ENCODE peak calls at places on chromosomes 7 and 10, in nine cellular contexts. I is astrocyte of the spinal cord; E is stimulated activated CD8-positive, alpha-beta memory T cell treated with anti-CD3 and anti-CD28 coated beads, Interleukin-15, amount 100 ng/mL, for 1 hour; Y is Caki2; P is T-helper 2 cell; W is B cell; A is effector memory CD8-positive, alpha-beta T cell; J is Calu3; U is GOT3. X is an unnamed sample.

GRCh38 chr7:149355390-149356048 is 93.5 kb downstream of the ZNF783 start:
- DNase-seq in I (no peak), E (no peak), Y (no peak), P (no peak), W (no peak), A (no peak), J (peak), U (no peak), X (peak)

GRCh38 chr10:91596821-91597396 is 36.0 kb downstream of the PPP1R3C start:
- DNase-seq in I (peak), E (no peak), Y (no peak), P (no peak), W (no peak), A (no peak), J (no peak), U (no peak), X (peak)

GRCh38 chr7:102464577-102465280 is at the start of the genes ALKBH4 and LRWD1:
- DNase-seq in I (peak), E (peak), Y (peak), P (peak), W (peak), A (peak), J (peak), U (peak), X (peak)

GRCh38 chr7:87564290-87564963 is 36.3 kb downstream of the ABCB1 start:
- DNase-seq in I (no peak), E (no peak), Y (peak), P (no peak), W (peak), A (peak), J (peak), U (no peak), X (no peak)

GRCh38 chr7:65404020-65404419 is 30.4 kb downstream of the ZNF92 start:
- DNase-seq in I (no peak), E (no peak), Y (peak), P (no peak), W (no peak), A (no peak), J (no peak), U (no peak), X (no peak)

GRCh38 chr7:89988070-89988469 is 166.2 kb upstream of the STEAP1 start:
- DNase-seq in I (no peak), E (no peak), Y (no peak), P (no peak), W (no peak), A (no peak), J (no peak), U (no peak), X (no peak)

GRCh38 chr10:112744525-112744924 is 205.5 kb upstream of the TCF7L2 start:
- DNase-seq in I (no peak), E (no peak), Y (no peak), P (no peak), W (no peak), A (no peak), J (peak), U (no peak), X (no peak)

GRCh38 chr7:155344270-155344617 is 46.6 kb downstream of the INSIG1 start:
- DNase-seq in I (no peak), E (no peak), Y (no peak), P (no peak), W (peak), A (no peak), J (no peak), U (no peak), X (no peak)

GRCh38 chr10:126663880-126664279 is 6.6 kb downstream of the C10orf90 start:
- DNase-seq in I (peak), E (no peak), Y (no peak), P (no peak), W (no peak), A (no peak), J (no peak), U (peak), X (no peak)

GRCh38 chr10:36730316-36730715 is 395.1 kb upstream of the ANKRD30A start:
- DNase-seq in I (no peak), E (no peak), Y (no peak), P (no peak), W (no peak), A (no peak), J (no peak), U (no peak), X (no peak)

GRCh38 chr7:77479536-77480088 is 57.5 kb upstream of the PTPN12 start:
- DNase-seq in I (no peak), E (no peak), Y (no peak), P (no peak), W (no peak), A (no peak), J (no peak), U (no peak), X (no peak)

GRCh38 chr7:44685723-44686122 is 62.9 kb upstream of the ZMIZ2 start:
- DNase-seq in I (no peak), E (no peak), Y (no peak), P (no peak), W (no peak), A (no peak), J (no peak), U (no peak), X (no peak)

GRCh38 chr7:22296916-22297315 is 60.0 kb downstream of the RAPGEF5 start:
- DNase-seq in I (peak), E (no peak), Y (no peak), P (no peak), W (no peak), A (no peak), J (no peak), U (no peak), X (no peak)

GRCh38 chr10:127133225-127133624 is 63.2 kb downstream of the INSYN2A start:
- DNase-seq in I (no peak), E (no peak), Y (no peak), P (no peak), W (no peak), A (no peak), J (no peak), U (no peak), X (no peak)

GRCh38 chr7:80637911-80638765 is at the start of gene CD36:
- DNase-seq in I (no peak), E (no peak), Y (no peak), P (no peak), W (no peak), A (no peak), J (no peak), U (no peak), X (no peak)

GRCh38 chr10:125684583-125684982 is 1.6 kb upstream of the TEX36 start:
- DNase-seq in I (no peak), E (no peak), Y (no peak), P (no peak), W (no peak), A (no peak), J (no peak), U (no peak), X (no peak)

GRCh38 chr10:116104210-116104932 is 168.6 kb downstream of the GFRA1 start:
- DNase-seq in I (no peak), E (no peak), Y (no peak), P (no peak), W (no peak), A (no peak), J (no peak), U (no peak), X (no peak)

GRCh38 chr7:152076940-152077933 is 51.8 kb downstream of the GALNT11 start:
- DNase-seq in I (peak), E (no peak), Y (no peak), P (no peak), W (no peak), A (no peak), J (no peak), U (no peak), X (no peak)

X was measured in NCI-H446.